ENCODE peak calls at places on chromosomes 16 and 17, in nine cellular contexts. E is upper lobe of left lung, L is NCI-H2081, R is activated B cell treated with CpG ODN at 0.5 μM for 24 hours, Z is iris pigment epithelial cell, V is NCI-H345, U is activated T-cell treated with anti-CD3 and anti-CD28 coated beads for 1 hour, O is GM13976, T is HCEC 1CT. A is an unnamed sample.
A peak's percentile ranks its signal among the peaks of the same experiment; 100 is the strongest.

GRCh38 chr16:23302045-23302956 is at the start of gene SCNN1B:
- DNase-seq in E (peak; percentile 90), L (peak; percentile 32), R (no peak), Z (no peak), V (no peak), U (no peak), O (peak; percentile 59), T (no peak), A (peak; percentile 42)

GRCh38 chr16:66603537-66604375 is 748 bp upstream of the CMTM3 start:
- DNase-seq in E (peak; percentile 93), L (peak; percentile 17), R (peak; percentile 41), Z (peak; percentile 72), V (peak; percentile 41), U (peak; percentile 63), O (peak; percentile 72), T (peak; percentile 31), A (peak; percentile 80)

GRCh38 chr17:44774271-44775135 is 15.7 kb downstream of the ADAM11 start:
- DNase-seq in E (peak; percentile 99), L (peak; percentile 91), R (peak; percentile 88), Z (peak; percentile 60), V (peak; percentile 91), U (peak; percentile 86), O (peak; percentile 95), T (peak; percentile 74), A (peak; percentile 96)

GRCh38 chr16:69465083-69465721 is 40.8 kb downstream of the CYB5B start:
- DNase-seq in E (no peak), L (no peak), R (no peak), Z (peak; percentile 81), V (no peak), U (no peak), O (no peak), T (no peak), A (no peak)

GRCh38 chr16:89044394-89045180 is 49.1 kb upstream of the ACSF3 start:
- DNase-seq in E (no peak), L (no peak), R (no peak), Z (no peak), V (no peak), U (no peak), O (no peak), T (no peak), A (no peak)

GRCh38 chr17:79830303-79830702 is 8.9 kb downstream of the CBX4 start:
- DNase-seq in E (no peak), L (no peak), R (no peak), Z (no peak), V (no peak), U (no peak), O (no peak), T (no peak), A (peak; percentile 68)

GRCh38 chr16:85898521-85899442 is at the start of gene IRF8:
- DNase-seq in E (peak; percentile 96), L (no peak), R (peak; percentile 89), Z (peak; percentile 69), V (no peak), U (peak; percentile 55), O (peak; percentile 94), T (no peak), A (peak; percentile 72)

GRCh38 chr17:79951361-79952264 is 84.1 kb downstream of the TBC1D16 start:
- DNase-seq in E (peak; percentile 77), L (peak; percentile 37), R (no peak), Z (peak; percentile 95), V (no peak), U (no peak), O (no peak), T (no peak), A (peak; percentile 54)

GRCh38 chr16:56559109-56559508 is 5.8 kb upstream of the MT4 start:
- DNase-seq in E (no peak), L (no peak), R (no peak), Z (no peak), V (no peak), U (no peak), O (no peak), T (no peak), A (no peak)

GRCh38 chr17:45411348-45412105 is 21.1 kb downstream of the ARHGAP27 start:
- DNase-seq in E (no peak), L (no peak), R (no peak), Z (no peak), V (no peak), U (no peak), O (no peak), T (no peak), A (no peak)

GRCh38 chr17:82391496-82392066 is 20.0 kb downstream of the UTS2R start:
- DNase-seq in E (peak; percentile 70), L (no peak), R (no peak), Z (no peak), V (no peak), U (no peak), O (no peak), T (no peak), A (no peak)

GRCh38 chr17:64459284-64459747 is 10.4 kb downstream of the MILR1 start:
- DNase-seq in E (no peak), L (no peak), R (no peak), Z (peak; percentile 85), V (no peak), U (no peak), O (no peak), T (peak; percentile 60), A (no peak)

GRCh38 chr17:75970011-75970523 is 8.9 kb downstream of the ACOX1 start:
- DNase-seq in E (no peak), L (no peak), R (no peak), Z (peak; percentile 26), V (no peak), U (no peak), O (no peak), T (peak; percentile 43), A (no peak)

GRCh38 chr17:9982159-9982558 is 77.1 kb upstream of the RCVRN start:
- DNase-seq in E (no peak), L (no peak), R (no peak), Z (no peak), V (no peak), U (no peak), O (peak; percentile 60), T (no peak), A (peak; percentile 81)

GRCh38 chr16:55059146-55059545 is 128.5 kb downstream of the IRX5 start:
- DNase-seq in E (no peak), L (no peak), R (no peak), Z (no peak), V (no peak), U (no peak), O (no peak), T (no peak), A (no peak)

GRCh38 chr16:30131869-30132475 is 9.0 kb upstream of the MAPK3 start:
- DNase-seq in E (no peak), L (peak; percentile 23), R (no peak), Z (no peak), V (peak; percentile 92), U (no peak), O (no peak), T (no peak), A (no peak)

GRCh38 chr16:65908568-65908967 is 457.9 kb upstream of the CDH5 start:
- DNase-seq in E (peak; percentile 28), L (no peak), R (no peak), Z (no peak), V (no peak), U (no peak), O (no peak), T (no peak), A (peak; percentile 39)

GRCh38 chr17:7914771-7915610 is 1.1 kb downstream of the RNF227 start:
- DNase-seq in E (no peak), L (no peak), R (no peak), Z (peak; percentile 51), V (no peak), U (no peak), O (no peak), T (peak; percentile 4), A (no peak)

GRCh38 chr17:49963626-49964538 is 5.1 kb upstream of the DLX4 start:
- DNase-seq in E (peak; percentile 71), L (no peak), R (no peak), Z (no peak), V (no peak), U (no peak), O (no peak), T (no peak), A (peak; percentile 69)

GRCh38 chr17:35189291-35189690 is 4.9 kb downstream of the SLC35G3 start:
- DNase-seq in E (no peak), L (no peak), R (no peak), Z (peak; percentile 17), V (no peak), U (no peak), O (no peak), T (peak; percentile 47), A (no peak)

GRCh38 chr16:10103096-10103495 is 79.1 kb downstream of the GRIN2A start:
- DNase-seq in E (no peak), L (no peak), R (no peak), Z (no peak), V (no peak), U (no peak), O (no peak), T (no peak), A (no peak)

GRCh38 chr17:76864024-76864423 is 4.2 kb upstream of the MGAT5B start:
- DNase-seq in E (no peak), L (no peak), R (no peak), Z (no peak), V (no peak), U (no peak), O (no peak), T (no peak), A (no peak)

GRCh38 chr17:72588961-72589360 is 468.1 kb downstream of the SOX9 start:
- DNase-seq in E (no peak), L (peak; percentile 82), R (no peak), Z (peak; percentile 23), V (peak; percentile 88), U (no peak), O (no peak), T (peak; percentile 60), A (no peak)

GRCh38 chr16:85462405-85463227 is 150.5 kb upstream of the GSE1 start:
- DNase-seq in E (peak; percentile 88), L (peak; percentile 48), R (no peak), Z (no peak), V (peak; percentile 68), U (no peak), O (peak; percentile 63), T (no peak), A (no peak)

A was measured in H9.